ENCODE peak calls at places on chromosomes 6 and 20, in seven cellular contexts. Z is gastrocnemius medialis; G is thoracic aorta; X is sigmoid colon; T is body of pancreas; Q is GM23338; Y is CD8-positive, alpha-beta memory T cell. L is an unnamed sample.

GRCh38 chr6:126531273-126531672 is 191.4 kb downstream of the CENPW start:
- DNase-seq in Y (no peak), Z (no peak), G (no peak), Q (no peak), T (no peak), X (no peak), L (no peak)

GRCh38 chr6:138105446-138105845 is 1.8 kb downstream of the PERP start:
- DNase-seq in X (no peak), G (no peak), Q (peak), Y (no peak), Z (no peak), T (no peak), L (no peak)

GRCh38 chr20:45867811-45868176 is 10.4 kb downstream of the ZSWIM3 start:
- DNase-seq in X (no peak), G (no peak), T (no peak), Z (no peak), Q (no peak), Y (no peak), L (no peak)

GRCh38 chr6:3708540-3708939 is 43.0 kb downstream of the PXDC1 start:
- DNase-seq in T (no peak), Y (no peak), X (no peak), G (no peak), Z (no peak), Q (no peak), L (no peak)

GRCh38 chr6:45105170-45105820 is 222.8 kb upstream of the RUNX2 start:
- DNase-seq in Q (no peak), Z (no peak), G (no peak), X (no peak), Y (no peak), T (no peak), L (no peak)

GRCh38 chr6:142242269-142242668 is 59.5 kb upstream of the ADGRG6 start:
- DNase-seq in Z (no peak), Q (peak), G (no peak), T (no peak), X (no peak), Y (no peak), L (no peak)

GRCh38 chr6:23980965-23981364 is 145.1 kb upstream of the NRSN1 start:
- DNase-seq in G (no peak), Q (no peak), Y (no peak), T (no peak), X (no peak), Z (no peak), L (no peak)

GRCh38 chr20:16423311-16424212 is 149.7 kb downstream of the KIF16B start:
- DNase-seq in Y (no peak), Z (no peak), T (peak), Q (no peak), G (no peak), X (no peak), L (no peak)

GRCh38 chr20:58851221-58851968 is 693 bp upstream of the GNAS-AS1 start:
- DNase-seq in Z (no peak), T (no peak), Y (no peak), Q (peak), X (no peak), G (no peak), L (no peak)

GRCh38 chr6:17281100-17281496 is at the start of gene RBM24:
- DNase-seq in X (peak), T (peak), Y (no peak), Z (no peak), G (no peak), Q (peak), L (peak)

GRCh38 chr6:23927935-23928334 is 198.1 kb upstream of the NRSN1 start:
- DNase-seq in X (no peak), Y (no peak), T (no peak), Q (no peak), G (no peak), Z (no peak), L (no peak)

GRCh38 chr6:25202505-25202904 is 76.7 kb upstream of the CARMIL1 start:
- DNase-seq in T (no peak), Q (no peak), Y (no peak), Z (no peak), G (no peak), X (no peak), L (no peak)

GRCh38 chr20:34791289-34792020 is 34.0 kb downstream of the NCOA6 start:
- DNase-seq in Y (no peak), G (no peak), T (no peak), X (no peak), Q (peak), Z (no peak), L (no peak)

GRCh38 chr6:37503486-37503980 is 3.8 kb upstream of the CCDC167 start:
- DNase-seq in Z (no peak), X (no peak), Q (no peak), G (no peak), Y (no peak), T (no peak), L (no peak)

GRCh38 chr6:50927816-50928215 is 109.1 kb downstream of the TFAP2B start:
- DNase-seq in T (no peak), Y (no peak), X (no peak), Q (no peak), G (no peak), Z (no peak), L (no peak)

GRCh38 chr6:166751051-166751595 is 124.1 kb upstream of the RPS6KA2 start:
- DNase-seq in Z (no peak), Y (no peak), T (no peak), X (no peak), Q (peak), G (no peak), L (no peak)

GRCh38 chr6:34455831-34456230 is 10.0 kb upstream of the PACSIN1 start:
- DNase-seq in G (no peak), Z (no peak), Q (no peak), X (no peak), T (no peak), Y (no peak), L (no peak)

GRCh38 chr20:50193851-50194830 is 3.5 kb downstream of the CEBPB start:
- DNase-seq in X (peak), G (no peak), Y (no peak), Q (peak), T (no peak), Z (peak), L (no peak)

GRCh38 chr20:35601021-35601973 is 14.3 kb upstream of the SPAG4 start:
- DNase-seq in T (peak), Q (peak), G (no peak), X (peak), Z (peak), Y (peak), L (no peak)

GRCh38 chr6:17341117-17341805 is 52.1 kb upstream of the CAP2 start:
- DNase-seq in G (no peak), X (no peak), Z (no peak), Y (no peak), Q (no peak), T (no peak), L (no peak)

GRCh38 chr6:85923013-85923430 is 280.3 kb upstream of the SYNCRIP start:
- DNase-seq in X (no peak), Y (no peak), Z (no peak), T (peak), Q (peak), G (no peak), L (no peak)

GRCh38 chr6:100202417-100203194 is 208.6 kb upstream of the MCHR2 start:
- DNase-seq in Z (no peak), T (no peak), Y (no peak), Q (no peak), X (no peak), G (no peak), L (no peak)

GRCh38 chr20:43832096-43832816 is 82.4 kb upstream of the TOX2 start:
- DNase-seq in G (no peak), Y (no peak), X (peak), Q (no peak), Z (no peak), T (no peak), L (no peak)

GRCh38 chr6:79466222-79466834 is 70.9 kb downstream of the LCA5 start:
- DNase-seq in Y (no peak), T (no peak), G (no peak), X (no peak), Q (peak), Z (no peak), L (no peak)

GRCh38 chr20:52242237-52243230 is 51.0 kb upstream of the ZFP64 start:
- DNase-seq in T (no peak), Q (peak), G (no peak), X (no peak), Y (peak), Z (no peak), L (no peak)

GRCh38 chr20:22915512-22915911 is 119.6 kb upstream of the SSTR4 start:
- DNase-seq in Y (no peak), T (no peak), X (no peak), Z (no peak), Q (no peak), G (no peak), L (no peak)

GRCh38 chr20:22914291-22914690 is 120.8 kb upstream of the SSTR4 start:
- DNase-seq in T (no peak), X (no peak), G (no peak), Q (no peak), Y (no peak), Z (no peak), L (no peak)

GRCh38 chr20:22920898-22921297 is 114.2 kb upstream of the SSTR4 start:
- DNase-seq in Y (no peak), Z (no peak), G (no peak), T (no peak), Q (no peak), X (no peak), L (no peak)

GRCh38 chr20:22918286-22918983 is 116.7 kb upstream of the SSTR4 start:
- DNase-seq in G (no peak), Q (no peak), X (no peak), Y (no peak), T (no peak), Z (no peak), L (no peak)

DNA sequence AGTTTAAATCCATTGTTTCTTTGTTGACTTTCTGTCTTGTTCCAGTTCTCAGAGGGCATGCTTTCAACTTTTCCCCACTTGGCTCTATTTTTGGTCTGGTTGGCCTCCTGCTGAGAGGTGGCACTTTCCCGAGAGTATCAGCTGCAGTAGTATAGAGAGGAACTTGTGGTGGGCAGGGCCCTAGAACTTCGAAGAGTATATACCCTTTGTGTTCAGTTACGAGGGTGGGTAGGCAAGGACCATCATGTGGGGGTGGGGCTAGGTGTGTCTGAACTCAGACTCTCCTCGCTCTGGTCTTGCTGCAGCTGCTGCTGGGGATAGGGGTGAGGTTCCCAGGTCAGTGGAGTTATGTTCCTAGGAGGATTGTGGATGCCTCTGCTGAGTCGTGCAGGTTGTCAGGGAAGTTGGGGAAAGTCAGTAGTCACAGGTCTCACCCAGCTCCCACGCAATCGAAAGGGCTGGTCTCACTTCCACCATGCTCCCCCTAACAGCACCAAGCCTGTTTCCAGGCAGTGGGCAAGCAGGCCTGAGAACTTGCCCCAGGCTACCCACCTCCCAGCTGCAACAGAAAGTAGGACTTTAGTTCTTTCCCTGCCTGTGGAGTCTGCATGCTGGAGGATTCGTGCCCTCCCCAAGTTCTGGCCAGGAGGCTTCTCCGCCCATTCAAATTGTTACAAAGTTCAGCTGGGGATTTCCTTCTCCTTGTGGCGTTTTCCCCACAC is 118.8 kb upstream of the SSTR4 start:
- DNase-seq in Y (no peak), G (no peak), Z (no peak), Q (no peak), X (no peak), T (no peak), L (no peak)
- H3K4me3 ChIP-seq in Y (no peak), G (no peak), Z (no peak), Q (no peak), X (no peak), T (no peak), L (no peak)

DNA sequence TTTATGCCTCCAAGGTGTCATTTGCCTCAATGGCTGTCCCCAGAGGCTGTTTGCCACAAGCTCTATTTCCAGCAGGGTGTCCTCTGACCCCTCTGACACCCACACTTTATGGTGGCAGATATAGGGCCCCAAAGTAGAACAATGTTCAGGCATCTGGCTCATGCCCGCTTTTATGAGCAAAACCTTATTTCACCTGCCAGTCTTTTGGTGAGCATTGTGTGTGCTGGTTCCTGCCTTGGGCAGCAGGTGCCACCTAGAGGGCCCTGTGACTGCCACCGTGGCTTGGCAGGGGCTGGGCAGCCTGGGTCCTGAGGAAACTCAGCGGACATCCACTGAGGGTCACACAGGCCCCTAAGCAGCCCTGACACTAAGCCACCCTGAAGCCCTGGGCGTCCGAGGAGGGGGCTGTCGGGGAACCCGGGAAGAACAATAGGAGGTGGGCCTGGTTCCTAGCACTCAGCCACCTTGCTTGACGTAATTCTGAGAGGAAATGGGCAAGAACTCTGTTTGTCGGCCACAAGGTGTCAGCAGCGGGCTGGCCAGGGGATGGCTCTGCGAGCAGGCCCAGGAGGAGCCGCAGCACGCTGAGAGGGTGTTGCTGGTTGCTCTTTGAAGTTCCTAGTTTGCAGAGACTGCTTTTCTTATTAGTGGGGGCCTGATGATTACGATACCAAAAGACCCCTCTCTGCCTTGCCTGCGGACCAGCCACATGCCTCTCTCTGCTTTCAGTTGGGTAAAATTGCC is 148.9 kb downstream of the SCML4 start:
- DNase-seq in T (peak), Z (peak), Y (peak), G (no peak), Q (peak), X (peak), L (no peak)
- H3K27ac ChIP-seq in T (peak), Z (peak), Y (no peak), G (no peak), Q (no peak), X (no peak), L (no peak)

DNA sequence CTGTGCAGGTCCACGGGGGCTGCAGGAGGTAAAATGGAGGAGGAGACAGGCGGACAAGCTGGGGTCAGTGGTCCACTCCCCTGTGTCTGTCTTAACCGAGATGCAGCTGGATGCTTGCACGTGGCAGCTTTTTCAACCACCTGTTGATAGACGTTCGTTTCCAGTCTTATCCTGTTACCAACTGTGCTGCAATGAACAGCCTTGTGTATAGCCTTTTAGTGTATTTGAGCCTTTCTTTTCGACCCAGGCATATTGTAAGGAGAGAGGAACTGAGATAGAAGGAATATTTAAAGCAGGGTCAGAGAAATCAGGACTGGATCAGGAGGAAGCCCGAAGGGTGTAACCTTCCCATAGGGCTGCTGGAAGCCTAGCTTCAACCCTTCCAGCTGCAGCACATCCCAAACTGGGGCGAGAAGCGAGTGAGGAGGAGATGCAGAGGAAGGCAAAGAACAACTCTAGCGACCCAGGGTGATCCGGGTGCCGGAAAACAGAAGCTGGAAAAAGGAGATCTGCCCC is 11.4 kb downstream of the TRIM31 start:
- DNase-seq in Y (peak), Q (peak), X (no peak), Z (no peak), G (no peak), T (no peak), L (no peak)
- H3K4me3 ChIP-seq in Y (peak), Q (peak), X (peak), Z (peak), G (peak), T (no peak), L (peak)

DNA sequence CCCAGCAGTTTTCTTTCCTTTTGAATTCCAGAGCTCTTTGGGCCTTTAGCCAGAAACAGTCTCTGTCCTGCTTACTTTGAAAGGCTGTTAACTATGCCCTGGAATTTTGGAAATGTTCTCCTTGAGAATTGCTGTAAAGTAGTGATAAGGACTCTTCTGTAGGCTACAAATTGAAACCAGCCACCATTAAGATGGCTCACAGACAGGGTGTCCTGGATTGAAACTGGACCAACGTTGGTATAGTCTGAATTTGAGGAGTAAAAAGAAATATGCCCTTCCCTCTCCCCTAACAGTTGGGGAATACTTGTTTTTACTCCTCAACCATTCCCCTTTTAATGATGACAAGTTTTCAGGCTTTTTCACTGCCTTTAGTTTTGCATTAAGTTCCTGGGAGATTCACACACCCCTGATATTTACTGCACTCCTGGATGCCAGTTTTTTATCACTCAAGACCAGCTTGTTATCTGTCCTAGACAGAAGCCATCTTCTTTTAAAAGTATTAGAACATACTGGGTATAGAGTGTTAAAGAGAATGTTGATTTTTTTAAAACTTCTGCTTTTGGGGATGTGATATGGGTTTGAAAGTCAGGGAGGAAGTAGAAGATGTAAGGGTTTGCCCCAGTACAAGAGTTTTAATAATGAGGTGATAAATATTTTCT is 21.9 kb downstream of the TOP1 start:
- DNase-seq in T (no peak), X (no peak), Z (no peak), Y (no peak), G (no peak), Q (no peak), L (no peak)
- H3K27ac ChIP-seq in T (peak), X (peak), Z (no peak), Y (peak), G (no peak), Q (no peak), L (no peak)

GRCh38 chr6:144939926-144940325 is 654.8 kb downstream of the UTRN start:
- DNase-seq in T (no peak), Y (no peak), X (no peak), Q (no peak), G (no peak), Z (no peak), L (no peak)
- H3K4me3 ChIP-seq in T (no peak), Y (no peak), X (no peak), Q (no peak), G (no peak), Z (no peak), L (no peak)

GRCh38 chr6:10446548-10446947 is 31.7 kb upstream of the TFAP2A start:
- DNase-seq in Z (no peak), Q (no peak), X (no peak), Y (no peak), G (no peak), T (no peak), L (no peak)
- H3K27ac ChIP-seq in Z (no peak), Q (no peak), X (no peak), Y (no peak), G (no peak), T (no peak), L (no peak)

L was measured in coronary artery.